ENCODE peak calls at places on chromosomes 5 and 9, in five cellular contexts. One of them, this sample, is unnamed.

GRCh38 chr9:114288233-114289051 is 34.5 kb upstream of the ORM1 start:
- DNase-seq in GM20000: no peak
- DNase-seq in OCI-LY7: no peak
- DNase-seq in endothelial cell: no peak
- DNase-seq in lower lobe of right lung: peak
- DNase-seq in this sample: peak

GRCh38 chr5:54701179-54701578 is 183.6 kb downstream of the SNX18 start:
- DNase-seq in GM20000: no peak
- DNase-seq in OCI-LY7: no peak
- DNase-seq in endothelial cell: no peak
- DNase-seq in lower lobe of right lung: peak
- DNase-seq in this sample: no peak

GRCh38 chr9:5459289-5459829 is 9.0 kb downstream of the CD274 start:
- DNase-seq in GM20000: peak
- DNase-seq in OCI-LY7: no peak
- DNase-seq in endothelial cell: no peak
- DNase-seq in lower lobe of right lung: no peak
- DNase-seq in this sample: no peak

GRCh38 chr9:95511952-95512750 is 4.6 kb downstream of the PTCH1 start:
- DNase-seq in GM20000: no peak
- DNase-seq in OCI-LY7: no peak
- DNase-seq in endothelial cell: peak
- DNase-seq in lower lobe of right lung: no peak
- DNase-seq in this sample: no peak

GRCh38 chr9:133581553-133582343 is 27.4 kb downstream of the FAM163B start:
- DNase-seq in GM20000: no peak
- DNase-seq in OCI-LY7: no peak
- DNase-seq in endothelial cell: no peak
- DNase-seq in lower lobe of right lung: no peak
- DNase-seq in this sample: no peak

GRCh38 chr9:121168052-121168451 is 33.6 kb downstream of the RAB14 start:
- DNase-seq in GM20000: no peak
- DNase-seq in OCI-LY7: no peak
- DNase-seq in endothelial cell: no peak
- DNase-seq in lower lobe of right lung: no peak
- DNase-seq in this sample: no peak

GRCh38 chr5:115549154-115549553 is 4.6 kb upstream of the FEM1C start:
- DNase-seq in GM20000: peak
- DNase-seq in OCI-LY7: peak
- DNase-seq in endothelial cell: peak
- DNase-seq in lower lobe of right lung: no peak
- DNase-seq in this sample: no peak

GRCh38 chr5:72611111-72611724 is 104.0 kb upstream of the ZNF366 start:
- DNase-seq in GM20000: peak
- DNase-seq in OCI-LY7: peak
- DNase-seq in endothelial cell: peak
- DNase-seq in lower lobe of right lung: peak
- DNase-seq in this sample: peak

GRCh38 chr5:172420215-172420934 is 34.0 kb downstream of the SH3PXD2B start:
- DNase-seq in GM20000: peak
- DNase-seq in OCI-LY7: peak
- DNase-seq in endothelial cell: no peak
- DNase-seq in lower lobe of right lung: peak
- DNase-seq in this sample: no peak

GRCh38 chr9:76757274-76757673 is 7.0 kb upstream of the PCA3 start:
- DNase-seq in GM20000: no peak
- DNase-seq in OCI-LY7: no peak
- DNase-seq in endothelial cell: no peak
- DNase-seq in lower lobe of right lung: no peak
- DNase-seq in this sample: no peak

GRCh38 chr9:98556511-98556910 is 152.2 kb downstream of the GABBR2 start:
- DNase-seq in GM20000: no peak
- DNase-seq in OCI-LY7: no peak
- DNase-seq in endothelial cell: no peak
- DNase-seq in lower lobe of right lung: no peak
- DNase-seq in this sample: peak

GRCh38 chr9:111621895-111622480 is 9.1 kb upstream of the DNAJC25 start:
- DNase-seq in GM20000: peak
- DNase-seq in OCI-LY7: peak
- DNase-seq in endothelial cell: peak
- DNase-seq in lower lobe of right lung: no peak
- DNase-seq in this sample: no peak

GRCh38 chr5:14504332-14504727 is 77.3 kb upstream of the OTULINL start:
- DNase-seq in GM20000: no peak
- DNase-seq in OCI-LY7: no peak
- DNase-seq in endothelial cell: no peak
- DNase-seq in lower lobe of right lung: no peak
- DNase-seq in this sample: no peak

GRCh38 chr5:168683247-168683926 is 104.2 kb upstream of the PANK3 start:
- DNase-seq in GM20000: no peak
- DNase-seq in OCI-LY7: no peak
- DNase-seq in endothelial cell: no peak
- DNase-seq in lower lobe of right lung: no peak
- DNase-seq in this sample: no peak

GRCh38 chr9:88651682-88652633 is 117.0 kb downstream of the NXNL2 start:
- DNase-seq in GM20000: no peak
- DNase-seq in OCI-LY7: no peak
- DNase-seq in endothelial cell: no peak
- DNase-seq in lower lobe of right lung: peak
- DNase-seq in this sample: no peak

GRCh38 chr5:108168915-108169314 is 213.0 kb downstream of the FBXL17 start:
- DNase-seq in GM20000: no peak
- DNase-seq in OCI-LY7: no peak
- DNase-seq in endothelial cell: no peak
- DNase-seq in lower lobe of right lung: no peak
- DNase-seq in this sample: no peak

GRCh38 chr5:176818391-176819098 is 8.2 kb downstream of the UNC5A start:
- DNase-seq in GM20000: peak
- DNase-seq in OCI-LY7: no peak
- DNase-seq in endothelial cell: no peak
- DNase-seq in lower lobe of right lung: no peak
- DNase-seq in this sample: no peak

GRCh38 chr9:126915846-126916543 is 1.4 kb downstream of the RALGPS1 start:
- DNase-seq in GM20000: no peak
- DNase-seq in OCI-LY7: no peak
- DNase-seq in endothelial cell: no peak
- DNase-seq in lower lobe of right lung: no peak
- DNase-seq in this sample: no peak

GRCh38 chr9:710951-711745 is 130.3 kb upstream of the DMRT1 start:
- DNase-seq in GM20000: no peak
- DNase-seq in OCI-LY7: peak
- DNase-seq in endothelial cell: no peak
- DNase-seq in lower lobe of right lung: no peak
- DNase-seq in this sample: no peak

GRCh38 chr9:85522459-85523092 is 219.2 kb downstream of the AGTPBP1 start:
- DNase-seq in GM20000: peak
- DNase-seq in OCI-LY7: no peak
- DNase-seq in endothelial cell: peak
- DNase-seq in lower lobe of right lung: peak
- DNase-seq in this sample: no peak

GRCh38 chr9:72753261-72753893 is 199.5 kb downstream of the ALDH1A1 start:
- DNase-seq in GM20000: no peak
- DNase-seq in OCI-LY7: no peak
- DNase-seq in endothelial cell: no peak
- DNase-seq in lower lobe of right lung: no peak
- DNase-seq in this sample: no peak

GRCh38 chr5:156451505-156451904 is 124.5 kb downstream of the SGCD start:
- DNase-seq in GM20000: no peak
- DNase-seq in OCI-LY7: no peak
- DNase-seq in endothelial cell: no peak
- DNase-seq in lower lobe of right lung: no peak
- DNase-seq in this sample: no peak

GRCh38 chr5:32711693-32712462 is 757 bp downstream of the NPR3 start:
- DNase-seq in GM20000: peak
- DNase-seq in OCI-LY7: no peak
- DNase-seq in endothelial cell: peak
- DNase-seq in lower lobe of right lung: peak
- DNase-seq in this sample: peak

GRCh38 chr9:96015876-96016686 is 140.6 kb downstream of the ERCC6L2 start:
- DNase-seq in GM20000: peak
- DNase-seq in OCI-LY7: no peak
- DNase-seq in endothelial cell: no peak
- DNase-seq in lower lobe of right lung: no peak
- DNase-seq in this sample: no peak

GRCh38 chr5:139296198-139296597 is 2.7 kb downstream of the MATR3 start:
- DNase-seq in GM20000: no peak
- DNase-seq in OCI-LY7: no peak
- DNase-seq in endothelial cell: no peak
- DNase-seq in lower lobe of right lung: no peak
- DNase-seq in this sample: no peak

GRCh38 chr5:167861134-167861930 is 430.1 kb upstream of the WWC1 start:
- DNase-seq in GM20000: no peak
- DNase-seq in OCI-LY7: peak
- DNase-seq in endothelial cell: peak
- DNase-seq in lower lobe of right lung: no peak
- DNase-seq in this sample: no peak

GRCh38 chr5:176784218-176785165 is 25.9 kb upstream of the UNC5A start:
- DNase-seq in GM20000: no peak
- DNase-seq in OCI-LY7: no peak
- DNase-seq in endothelial cell: no peak
- DNase-seq in lower lobe of right lung: no peak
- DNase-seq in this sample: no peak

GRCh38 chr9:112887377-112887776 is 3.3 kb downstream of the SLC46A2 start:
- DNase-seq in GM20000: no peak
- DNase-seq in OCI-LY7: peak
- DNase-seq in endothelial cell: peak
- DNase-seq in lower lobe of right lung: peak
- DNase-seq in this sample: no peak

GRCh38 chr9:112493738-112494137 is 7.1 kb downstream of the KIAA1958 start:
- DNase-seq in GM20000: no peak
- DNase-seq in OCI-LY7: no peak
- DNase-seq in endothelial cell: no peak
- DNase-seq in lower lobe of right lung: no peak
- DNase-seq in this sample: no peak

GRCh38 chr5:55897905-55898304 is 46.7 kb downstream of the IL31RA start:
- DNase-seq in GM20000: no peak
- DNase-seq in OCI-LY7: no peak
- DNase-seq in endothelial cell: no peak
- DNase-seq in lower lobe of right lung: no peak
- DNase-seq in this sample: peak

GRCh38 chr9:138062196-138062595 is 184.6 kb downstream of the CACNA1B start:
- DNase-seq in GM20000: no peak
- DNase-seq in OCI-LY7: no peak
- DNase-seq in endothelial cell: no peak
- DNase-seq in lower lobe of right lung: no peak
- DNase-seq in this sample: no peak

GRCh38 chr5:115800108-115800507 is 16.4 kb downstream of the CDO1 start:
- DNase-seq in GM20000: no peak
- DNase-seq in OCI-LY7: no peak
- DNase-seq in endothelial cell: no peak
- DNase-seq in lower lobe of right lung: no peak
- DNase-seq in this sample: no peak

GRCh38 chr5:44881266-44881665 is 72.5 kb downstream of the MRPS30 start:
- DNase-seq in GM20000: no peak
- DNase-seq in OCI-LY7: no peak
- DNase-seq in endothelial cell: no peak
- DNase-seq in lower lobe of right lung: no peak
- DNase-seq in this sample: no peak

GRCh38 chr5:95130951-95131350 is 153.9 kb downstream of the MCTP1 start:
- DNase-seq in GM20000: no peak
- DNase-seq in OCI-LY7: no peak
- DNase-seq in endothelial cell: no peak
- DNase-seq in lower lobe of right lung: no peak
- DNase-seq in this sample: no peak

GRCh38 chr5:96530901-96531300 is 97.9 kb upstream of the PCSK1 start:
- DNase-seq in GM20000: no peak
- DNase-seq in OCI-LY7: no peak
- DNase-seq in endothelial cell: no peak
- DNase-seq in lower lobe of right lung: no peak
- DNase-seq in this sample: no peak

GRCh38 chr9:131837316-131837715 is 97.4 kb upstream of the RAPGEF1 start:
- DNase-seq in GM20000: no peak
- DNase-seq in OCI-LY7: no peak
- DNase-seq in endothelial cell: peak
- DNase-seq in lower lobe of right lung: no peak
- DNase-seq in this sample: no peak

GRCh38 chr5:113114559-113114958 is 138.0 kb downstream of the DCP2 start:
- DNase-seq in GM20000: no peak
- DNase-seq in OCI-LY7: no peak
- DNase-seq in endothelial cell: no peak
- DNase-seq in lower lobe of right lung: no peak
- DNase-seq in this sample: no peak
- TF ChIP-seq CTCF in GM20000: no peak
- TF ChIP-seq CTCF in OCI-LY7: no peak
- TF ChIP-seq CTCF in endothelial cell: no peak
- TF ChIP-seq CTCF in lower lobe of right lung: no peak
- TF ChIP-seq CTCF in this sample: no peak

GRCh38 chr5:164012376-164012775 is 507.0 kb downstream of the MAT2B start:
- DNase-seq in GM20000: no peak
- DNase-seq in OCI-LY7: no peak
- DNase-seq in endothelial cell: no peak
- DNase-seq in lower lobe of right lung: no peak
- DNase-seq in this sample: no peak

GRCh38 chr5:164010900-164011299 is 505.5 kb downstream of the MAT2B start:
- DNase-seq in GM20000: no peak
- DNase-seq in OCI-LY7: no peak
- DNase-seq in endothelial cell: no peak
- DNase-seq in lower lobe of right lung: no peak
- DNase-seq in this sample: no peak

GRCh38 chr5:164009628-164010027 is 504.2 kb downstream of the MAT2B start:
- DNase-seq in GM20000: no peak
- DNase-seq in OCI-LY7: no peak
- DNase-seq in endothelial cell: no peak
- DNase-seq in lower lobe of right lung: no peak
- DNase-seq in this sample: no peak

GRCh38 chr5:164013077-164013670 is 507.8 kb downstream of the MAT2B start:
- DNase-seq in GM20000: peak
- DNase-seq in OCI-LY7: peak
- DNase-seq in endothelial cell: peak
- DNase-seq in lower lobe of right lung: no peak
- DNase-seq in this sample: no peak
- TF ChIP-seq CTCF in GM20000: peak
- TF ChIP-seq CTCF in OCI-LY7: peak
- TF ChIP-seq CTCF in endothelial cell: peak
- TF ChIP-seq CTCF in lower lobe of right lung: peak
- TF ChIP-seq CTCF in this sample: peak

DNA sequence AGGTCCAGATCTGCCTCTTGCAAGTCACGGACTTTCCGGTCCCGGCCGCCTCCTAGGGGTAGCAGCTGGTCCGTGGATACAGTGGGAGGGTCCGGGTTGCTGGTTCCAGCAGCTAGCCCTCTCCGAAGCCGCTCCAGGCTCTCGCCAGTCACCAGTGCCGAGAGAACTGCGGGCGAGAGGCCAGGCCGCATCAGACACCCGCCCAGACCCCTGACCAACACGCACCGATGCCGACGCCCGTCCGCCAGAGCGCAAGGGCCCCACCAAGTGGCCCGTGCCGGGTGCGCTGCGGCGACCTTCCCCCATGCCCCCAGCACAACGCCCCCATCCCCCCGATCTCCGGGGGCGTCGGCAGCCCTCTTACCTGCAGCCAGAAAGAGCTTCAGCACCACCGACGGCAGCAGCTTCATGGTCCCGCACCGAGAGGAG is 470 bp downstream of the HBEGF start:
- DNase-seq in GM20000: no peak
- DNase-seq in OCI-LY7: peak
- DNase-seq in endothelial cell: peak
- DNase-seq in lower lobe of right lung: peak
- DNase-seq in this sample: peak
- TF ChIP-seq CTCF in GM20000: peak
- TF ChIP-seq CTCF in OCI-LY7: no peak
- TF ChIP-seq CTCF in endothelial cell: no peak
- TF ChIP-seq CTCF in lower lobe of right lung: peak
- TF ChIP-seq CTCF in this sample: peak

GRCh38 chr9:137035507-137035834 is 3.6 kb upstream of the FUT7 start:
- DNase-seq in GM20000: no peak
- DNase-seq in OCI-LY7: no peak
- DNase-seq in endothelial cell: no peak
- DNase-seq in lower lobe of right lung: no peak
- DNase-seq in this sample: no peak
- TF ChIP-seq CTCF in GM20000: no peak
- TF ChIP-seq CTCF in OCI-LY7: peak
- TF ChIP-seq CTCF in endothelial cell: peak
- TF ChIP-seq CTCF in lower lobe of right lung: peak
- TF ChIP-seq CTCF in this sample: peak

This sample was measured in osteocyte.